ENCODE peak calls at places on chromosome 21, in ten cellular contexts. One of them, this sample, is unnamed.

GRCh38 chr21:37513383-37513782 is 146.8 kb downstream of the DYRK1A start:
- DNase-seq in astrocyte: no peak
- DNase-seq in A549: no peak
- DNase-seq in esophagus squamous epithelium: no peak
- DNase-seq in GM23338: no peak
- DNase-seq in lung: no peak
- DNase-seq in foreskin fibroblast: no peak
- DNase-seq in uterus: no peak
- DNase-seq in PC-3: no peak
- DNase-seq in hepatocyte: no peak
- DNase-seq in this sample: no peak

GRCh38 chr21:26801524-26801923 is 43.7 kb downstream of the ADAMTS1 start:
- DNase-seq in GM23338: no peak
- DNase-seq in uterus: no peak
- DNase-seq in A549: no peak
- DNase-seq in astrocyte: peak; percentile 41
- DNase-seq in PC-3: no peak
- DNase-seq in foreskin fibroblast: peak; percentile 87
- DNase-seq in lung: no peak
- DNase-seq in esophagus squamous epithelium: no peak
- DNase-seq in hepatocyte: peak; percentile 47
- DNase-seq in this sample: peak; percentile 90

GRCh38 chr21:41511858-41512257 is 3.9 kb upstream of the TMPRSS2 start:
- DNase-seq in hepatocyte: no peak
- DNase-seq in GM23338: no peak
- DNase-seq in A549: no peak
- DNase-seq in uterus: no peak
- DNase-seq in astrocyte: no peak
- DNase-seq in foreskin fibroblast: no peak
- DNase-seq in esophagus squamous epithelium: no peak
- DNase-seq in lung: no peak
- DNase-seq in PC-3: no peak
- DNase-seq in this sample: no peak

GRCh38 chr21:38861989-38862683 is 56.4 kb downstream of the ETS2 start:
- DNase-seq in esophagus squamous epithelium: no peak
- DNase-seq in GM23338: no peak
- DNase-seq in PC-3: no peak
- DNase-seq in A549: no peak
- DNase-seq in lung: no peak
- DNase-seq in astrocyte: no peak
- DNase-seq in foreskin fibroblast: peak; percentile 33
- DNase-seq in hepatocyte: no peak
- DNase-seq in uterus: no peak
- DNase-seq in this sample: no peak

GRCh38 chr21:28454978-28455600 is 537.6 kb downstream of the LTN1 start:
- DNase-seq in lung: no peak
- DNase-seq in uterus: no peak
- DNase-seq in foreskin fibroblast: peak; percentile 78
- DNase-seq in hepatocyte: no peak
- DNase-seq in PC-3: no peak
- DNase-seq in A549: no peak
- DNase-seq in astrocyte: peak; percentile 48
- DNase-seq in GM23338: no peak
- DNase-seq in esophagus squamous epithelium: no peak
- DNase-seq in this sample: peak; percentile 44

GRCh38 chr21:18368193-18368592 is 35.4 kb downstream of the TMPRSS15 start:
- DNase-seq in esophagus squamous epithelium: no peak
- DNase-seq in PC-3: no peak
- DNase-seq in GM23338: no peak
- DNase-seq in A549: no peak
- DNase-seq in uterus: no peak
- DNase-seq in astrocyte: no peak
- DNase-seq in lung: no peak
- DNase-seq in hepatocyte: no peak
- DNase-seq in foreskin fibroblast: no peak
- DNase-seq in this sample: no peak

GRCh38 chr21:42677339-42678117 is 24.1 kb downstream of the PDE9A start:
- DNase-seq in A549: no peak
- DNase-seq in PC-3: peak; percentile 62
- DNase-seq in GM23338: no peak
- DNase-seq in uterus: no peak
- DNase-seq in hepatocyte: no peak
- DNase-seq in foreskin fibroblast: peak; percentile 71
- DNase-seq in esophagus squamous epithelium: no peak
- DNase-seq in lung: no peak
- DNase-seq in astrocyte: peak; percentile 87
- DNase-seq in this sample: no peak

GRCh38 chr21:36964832-36965719 is 1.4 kb downstream of the HLCS start:
- DNase-seq in uterus: no peak
- DNase-seq in esophagus squamous epithelium: no peak
- DNase-seq in lung: no peak
- DNase-seq in hepatocyte: no peak
- DNase-seq in GM23338: no peak
- DNase-seq in PC-3: no peak
- DNase-seq in A549: no peak
- DNase-seq in foreskin fibroblast: no peak
- DNase-seq in astrocyte: no peak
- DNase-seq in this sample: no peak

GRCh38 chr21:39384674-39385298 is 35.9 kb upstream of the HMGN1 start:
- DNase-seq in PC-3: peak; percentile 55
- DNase-seq in astrocyte: peak; percentile 54
- DNase-seq in A549: no peak
- DNase-seq in uterus: no peak
- DNase-seq in esophagus squamous epithelium: no peak
- DNase-seq in lung: no peak
- DNase-seq in hepatocyte: no peak
- DNase-seq in foreskin fibroblast: peak; percentile 77
- DNase-seq in GM23338: no peak
- DNase-seq in this sample: no peak

GRCh38 chr21:42722808-42723470 is 69.5 kb downstream of the PDE9A start:
- DNase-seq in foreskin fibroblast: no peak
- DNase-seq in lung: no peak
- DNase-seq in PC-3: no peak
- DNase-seq in GM23338: no peak
- DNase-seq in astrocyte: no peak
- DNase-seq in esophagus squamous epithelium: no peak
- DNase-seq in hepatocyte: no peak
- DNase-seq in A549: no peak
- DNase-seq in uterus: no peak
- DNase-seq in this sample: no peak

GRCh38 chr21:32779983-32780382 is 8.4 kb upstream of the PAXBP1 start:
- DNase-seq in A549: no peak
- DNase-seq in PC-3: no peak
- DNase-seq in GM23338: no peak
- DNase-seq in astrocyte: no peak
- DNase-seq in esophagus squamous epithelium: no peak
- DNase-seq in lung: no peak
- DNase-seq in foreskin fibroblast: no peak
- DNase-seq in uterus: no peak
- DNase-seq in hepatocyte: no peak
- DNase-seq in this sample: no peak
- TF ChIP-seq CTCF in A549: no peak
- TF ChIP-seq CTCF in PC-3: no peak
- TF ChIP-seq CTCF in GM23338: no peak
- TF ChIP-seq CTCF in astrocyte: no peak
- TF ChIP-seq CTCF in esophagus squamous epithelium: no peak
- TF ChIP-seq CTCF in lung: no peak
- TF ChIP-seq CTCF in foreskin fibroblast: no peak
- TF ChIP-seq CTCF in uterus: no peak
- TF ChIP-seq CTCF in hepatocyte: no peak
- TF ChIP-seq CTCF in this sample: no peak

GRCh38 chr21:46023126-46023985 is 41.8 kb downstream of the COL6A1 start:
- DNase-seq in hepatocyte: peak; percentile 58
- DNase-seq in lung: no peak
- DNase-seq in A549: no peak
- DNase-seq in GM23338: no peak
- DNase-seq in uterus: peak; percentile 81
- DNase-seq in PC-3: no peak
- DNase-seq in esophagus squamous epithelium: no peak
- DNase-seq in foreskin fibroblast: no peak
- DNase-seq in astrocyte: no peak
- DNase-seq in this sample: no peak

GRCh38 chr21:46022551-46023107 is 41.1 kb downstream of the COL6A1 start:
- DNase-seq in lung: no peak
- DNase-seq in hepatocyte: peak; percentile 4
- DNase-seq in esophagus squamous epithelium: no peak
- DNase-seq in PC-3: no peak
- DNase-seq in astrocyte: no peak
- DNase-seq in foreskin fibroblast: peak; percentile 67
- DNase-seq in GM23338: no peak
- DNase-seq in A549: no peak
- DNase-seq in uterus: peak; percentile 40
- DNase-seq in this sample: no peak

GRCh38 chr21:46020581-46020980 is 39.0 kb downstream of the COL6A1 start:
- DNase-seq in PC-3: no peak
- DNase-seq in hepatocyte: no peak
- DNase-seq in A549: no peak
- DNase-seq in foreskin fibroblast: no peak
- DNase-seq in astrocyte: no peak
- DNase-seq in lung: no peak
- DNase-seq in esophagus squamous epithelium: no peak
- DNase-seq in uterus: no peak
- DNase-seq in GM23338: no peak
- DNase-seq in this sample: no peak

GRCh38 chr21:46021978-46022544 is 40.5 kb downstream of the COL6A1 start:
- DNase-seq in uterus: peak; percentile 73
- DNase-seq in GM23338: no peak
- DNase-seq in PC-3: no peak
- DNase-seq in astrocyte: no peak
- DNase-seq in foreskin fibroblast: peak; percentile 62
- DNase-seq in lung: peak; percentile 27
- DNase-seq in A549: no peak
- DNase-seq in hepatocyte: peak; percentile 21
- DNase-seq in esophagus squamous epithelium: no peak
- DNase-seq in this sample: no peak

DNA sequence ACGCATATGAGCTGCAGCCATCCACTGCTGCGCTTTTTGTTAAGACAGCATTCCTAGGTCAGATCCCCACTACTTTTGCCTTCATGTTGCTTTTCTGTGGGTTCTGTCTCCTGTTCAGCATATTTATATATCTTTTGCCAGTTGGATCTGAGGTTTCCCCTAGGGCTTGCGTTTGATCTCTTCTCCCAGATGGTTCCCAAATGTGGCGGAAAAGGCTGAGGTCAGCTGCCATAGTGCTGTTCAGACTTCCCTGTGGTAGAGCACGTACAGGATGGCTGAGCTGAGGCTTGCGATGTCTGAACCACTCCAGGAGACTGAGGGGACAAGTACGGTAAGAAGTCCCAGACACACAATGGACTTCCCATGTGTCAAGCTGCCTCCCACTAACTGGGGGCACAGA is 39.8 kb downstream of the COL6A1 start:
- DNase-seq in astrocyte: no peak
- DNase-seq in lung: peak; percentile 28
- DNase-seq in uterus: no peak
- DNase-seq in PC-3: no peak
- DNase-seq in A549: no peak
- DNase-seq in esophagus squamous epithelium: no peak
- DNase-seq in hepatocyte: no peak
- DNase-seq in foreskin fibroblast: peak; percentile 75
- DNase-seq in GM23338: no peak
- DNase-seq in this sample: no peak
- H3K4me3 ChIP-seq in astrocyte: no peak overlapping the region
- H3K4me3 ChIP-seq in lung: no peak overlapping the region
- H3K4me3 ChIP-seq in uterus: no peak overlapping the region
- H3K4me3 ChIP-seq in PC-3: no peak overlapping the region
- H3K4me3 ChIP-seq in A549: no peak overlapping the region
- H3K4me3 ChIP-seq in esophagus squamous epithelium: no peak overlapping the region
- H3K4me3 ChIP-seq in hepatocyte: no peak overlapping the region
- H3K4me3 ChIP-seq in foreskin fibroblast: no peak overlapping the region
- H3K4me3 ChIP-seq in GM23338: no peak overlapping the region
- H3K4me3 ChIP-seq in this sample: no peak overlapping the region

GRCh38 chr21:34091032-34091431 is 17.7 kb downstream of the MRPS6 start:
- DNase-seq in GM23338: no peak
- DNase-seq in A549: no peak
- DNase-seq in uterus: no peak
- DNase-seq in lung: no peak
- DNase-seq in astrocyte: no peak
- DNase-seq in foreskin fibroblast: no peak
- DNase-seq in PC-3: no peak
- DNase-seq in esophagus squamous epithelium: no peak
- DNase-seq in hepatocyte: no peak
- DNase-seq in this sample: no peak

GRCh38 chr21:34092241-34092921 is 19.0 kb downstream of the MRPS6 start:
- DNase-seq in esophagus squamous epithelium: no peak
- DNase-seq in uterus: no peak
- DNase-seq in hepatocyte: no peak
- DNase-seq in foreskin fibroblast: no peak
- DNase-seq in GM23338: peak; percentile 30
- DNase-seq in PC-3: no peak
- DNase-seq in A549: no peak
- DNase-seq in lung: no peak
- DNase-seq in astrocyte: no peak
- DNase-seq in this sample: no peak

GRCh38 chr21:34093083-34093482 is 19.7 kb downstream of the MRPS6 start:
- DNase-seq in lung: no peak
- DNase-seq in uterus: no peak
- DNase-seq in esophagus squamous epithelium: no peak
- DNase-seq in astrocyte: no peak
- DNase-seq in hepatocyte: no peak
- DNase-seq in PC-3: no peak
- DNase-seq in GM23338: no peak
- DNase-seq in A549: no peak
- DNase-seq in foreskin fibroblast: no peak
- DNase-seq in this sample: no peak

GRCh38 chr21:34088752-34089151 is 15.4 kb downstream of the MRPS6 start:
- DNase-seq in esophagus squamous epithelium: no peak
- DNase-seq in uterus: no peak
- DNase-seq in foreskin fibroblast: no peak
- DNase-seq in PC-3: no peak
- DNase-seq in lung: no peak
- DNase-seq in hepatocyte: no peak
- DNase-seq in A549: no peak
- DNase-seq in GM23338: no peak
- DNase-seq in astrocyte: no peak
- DNase-seq in this sample: no peak

DNA sequence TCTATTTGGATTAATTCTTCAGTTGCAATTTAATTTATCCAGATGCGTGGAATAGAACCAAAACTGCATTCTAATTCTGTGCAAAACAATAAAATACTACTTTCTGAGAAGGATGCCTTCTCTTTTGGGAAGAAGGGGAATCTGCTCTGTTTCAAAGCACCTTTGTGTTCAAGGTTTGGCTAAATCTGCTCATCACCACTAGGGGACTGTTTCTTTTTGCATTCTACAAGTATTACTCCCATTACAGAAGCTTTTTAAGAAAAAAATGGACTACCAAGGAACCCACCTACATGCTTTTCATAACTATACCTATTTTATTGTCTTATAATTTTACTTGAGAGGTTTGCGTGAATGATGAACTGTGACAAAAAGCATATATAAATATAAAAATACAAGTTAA is 18.2 kb downstream of the MRPS6 start:
- DNase-seq in astrocyte: no peak
- DNase-seq in hepatocyte: no peak
- DNase-seq in esophagus squamous epithelium: no peak
- DNase-seq in lung: no peak
- DNase-seq in A549: no peak
- DNase-seq in PC-3: peak; percentile 32
- DNase-seq in uterus: no peak
- DNase-seq in GM23338: peak; percentile 60
- DNase-seq in foreskin fibroblast: no peak
- DNase-seq in this sample: no peak
- TF ChIP-seq CTCF in astrocyte: peak; percentile 43
- TF ChIP-seq CTCF in hepatocyte: peak; percentile 27
- TF ChIP-seq CTCF in esophagus squamous epithelium: no peak
- TF ChIP-seq CTCF in lung: no peak
- TF ChIP-seq CTCF in A549: no peak
- TF ChIP-seq CTCF in PC-3: peak; percentile 63
- TF ChIP-seq CTCF in uterus: no peak
- TF ChIP-seq CTCF in GM23338: peak; percentile 34
- TF ChIP-seq CTCF in foreskin fibroblast: peak; percentile 39
- TF ChIP-seq CTCF in this sample: peak; percentile 17

GRCh38 chr21:29771491-29772066 is 168.2 kb downstream of the GRIK1 start:
- DNase-seq in esophagus squamous epithelium: no peak
- DNase-seq in PC-3: no peak
- DNase-seq in foreskin fibroblast: no peak
- DNase-seq in lung: no peak
- DNase-seq in hepatocyte: no peak
- DNase-seq in GM23338: peak; percentile 27
- DNase-seq in uterus: no peak
- DNase-seq in astrocyte: no peak
- DNase-seq in A549: no peak
- DNase-seq in this sample: no peak
- H3K4me3 ChIP-seq in esophagus squamous epithelium: no peak overlapping the region
- H3K4me3 ChIP-seq in PC-3: no peak overlapping the region
- H3K4me3 ChIP-seq in foreskin fibroblast: no peak overlapping the region
- H3K4me3 ChIP-seq in lung: no peak overlapping the region
- H3K4me3 ChIP-seq in hepatocyte: no peak overlapping the region
- H3K4me3 ChIP-seq in GM23338: no peak overlapping the region
- H3K4me3 ChIP-seq in uterus: no peak overlapping the region
- H3K4me3 ChIP-seq in astrocyte: no peak overlapping the region
- H3K4me3 ChIP-seq in A549: no peak overlapping the region
- H3K4me3 ChIP-seq in this sample: no peak overlapping the region

This sample was measured in AG04449.